ENCODE peak calls at places on chromosomes 4 and X, in six cellular contexts. One of them, this sample, is unnamed.

GRCh38 chr4:138555584-138555983 is 313.4 kb upstream of the SLC7A11 start:
- DNase-seq in AG04450: no peak
- DNase-seq in OCI-LY7: peak; percentile 11
- DNase-seq in CD8-positive, alpha-beta T cell: no peak
- DNase-seq in H7: peak; percentile 37
- DNase-seq in A549: no peak
- DNase-seq in this sample: no peak

GRCh38 chr4:152983774-152984411 is 47.8 kb downstream of the FHDC1 start:
- DNase-seq in A549: no peak
- DNase-seq in OCI-LY7: no peak
- DNase-seq in AG04450: no peak
- DNase-seq in CD8-positive, alpha-beta T cell: no peak
- DNase-seq in H7: no peak
- DNase-seq in this sample: no peak

GRCh38 chr4:17766826-17767458 is 14.5 kb downstream of the FAM184B start:
- DNase-seq in OCI-LY7: no peak
- DNase-seq in H7: no peak
- DNase-seq in A549: no peak
- DNase-seq in CD8-positive, alpha-beta T cell: no peak
- DNase-seq in AG04450: no peak
- DNase-seq in this sample: no peak

GRCh38 chrX:3384330-3384729 is 37.9 kb upstream of the MXRA5 start:
- DNase-seq in OCI-LY7: no peak
- DNase-seq in AG04450: no peak
- DNase-seq in A549: no peak
- DNase-seq in CD8-positive, alpha-beta T cell: no peak
- DNase-seq in H7: no peak
- DNase-seq in this sample: no peak

GRCh38 chrX:145751943-145752342 is 65.7 kb upstream of the SLITRK2 start:
- DNase-seq in CD8-positive, alpha-beta T cell: no peak
- DNase-seq in A549: no peak
- DNase-seq in AG04450: no peak
- DNase-seq in OCI-LY7: no peak
- DNase-seq in H7: no peak
- DNase-seq in this sample: no peak

GRCh38 chrX:154730271-154730883 is 20.5 kb downstream of the GAB3 start:
- DNase-seq in A549: no peak
- DNase-seq in CD8-positive, alpha-beta T cell: no peak
- DNase-seq in AG04450: no peak
- DNase-seq in OCI-LY7: no peak
- DNase-seq in H7: no peak
- DNase-seq in this sample: no peak

GRCh38 chr4:20248155-20248558 is 3.5 kb upstream of the SLIT2 start:
- DNase-seq in CD8-positive, alpha-beta T cell: no peak
- DNase-seq in A549: no peak
- DNase-seq in OCI-LY7: peak; percentile 40
- DNase-seq in AG04450: peak; percentile 55
- DNase-seq in H7: peak; percentile 29
- DNase-seq in this sample: no peak

GRCh38 chr4:86959588-86960500 is 25.0 kb downstream of the AFF1 start:
- DNase-seq in H7: peak; percentile 53
- DNase-seq in OCI-LY7: peak; percentile 37
- DNase-seq in CD8-positive, alpha-beta T cell: no peak
- DNase-seq in A549: no peak
- DNase-seq in AG04450: no peak
- DNase-seq in this sample: no peak

GRCh38 chrX:64204701-64205440 is 637 bp downstream of the AMER1 start:
- DNase-seq in A549: peak; percentile 42
- DNase-seq in AG04450: no peak
- DNase-seq in CD8-positive, alpha-beta T cell: no peak
- DNase-seq in OCI-LY7: peak; percentile 31
- DNase-seq in H7: peak; percentile 79
- DNase-seq in this sample: no peak

GRCh38 chr4:78477276-78477675 is 74.3 kb upstream of the ANXA3 start:
- DNase-seq in CD8-positive, alpha-beta T cell: no peak
- DNase-seq in AG04450: no peak
- DNase-seq in OCI-LY7: no peak
- DNase-seq in A549: no peak
- DNase-seq in H7: no peak
- DNase-seq in this sample: peak; percentile 7

GRCh38 chrX:111467896-111468295 is 43.5 kb upstream of the SERTM2 start:
- DNase-seq in H7: no peak
- DNase-seq in OCI-LY7: no peak
- DNase-seq in CD8-positive, alpha-beta T cell: no peak
- DNase-seq in AG04450: no peak
- DNase-seq in A549: no peak
- DNase-seq in this sample: no peak

GRCh38 chr4:156362581-156362980 is 408.9 kb upstream of the CTSO start:
- DNase-seq in AG04450: no peak
- DNase-seq in H7: no peak
- DNase-seq in A549: no peak
- DNase-seq in OCI-LY7: no peak
- DNase-seq in CD8-positive, alpha-beta T cell: no peak
- DNase-seq in this sample: no peak

GRCh38 chr4:73726000-73726399 is 14.4 kb upstream of the CXCL8 start:
- DNase-seq in A549: peak; percentile 52
- DNase-seq in OCI-LY7: no peak
- DNase-seq in CD8-positive, alpha-beta T cell: no peak
- DNase-seq in H7: no peak
- DNase-seq in AG04450: peak; percentile 70
- DNase-seq in this sample: peak; percentile 74

GRCh38 chr4:52312722-52313121 is 261.6 kb downstream of the SPATA18 start:
- DNase-seq in A549: no peak
- DNase-seq in OCI-LY7: no peak
- DNase-seq in CD8-positive, alpha-beta T cell: no peak
- DNase-seq in H7: no peak
- DNase-seq in AG04450: no peak
- DNase-seq in this sample: no peak

GRCh38 chrX:137548261-137548660 is 17.7 kb upstream of the ZIC3 start:
- DNase-seq in CD8-positive, alpha-beta T cell: no peak
- DNase-seq in H7: peak; percentile 56
- DNase-seq in OCI-LY7: no peak
- DNase-seq in A549: no peak
- DNase-seq in AG04450: no peak
- DNase-seq in this sample: no peak

GRCh38 chrX:106481341-106481740 is 130.4 kb upstream of the RADX start:
- DNase-seq in H7: peak; percentile 9
- DNase-seq in AG04450: peak; percentile 1
- DNase-seq in OCI-LY7: peak; percentile 46
- DNase-seq in A549: peak; percentile 3
- DNase-seq in CD8-positive, alpha-beta T cell: no peak
- DNase-seq in this sample: no peak

GRCh38 chrX:21802054-21802660 is 37.3 kb upstream of the MBTPS2 start:
- DNase-seq in A549: no peak
- DNase-seq in AG04450: no peak
- DNase-seq in OCI-LY7: no peak
- DNase-seq in CD8-positive, alpha-beta T cell: no peak
- DNase-seq in H7: no peak
- DNase-seq in this sample: no peak

GRCh38 chrX:7891928-7892327 is 35.3 kb downstream of the PNPLA4 start:
- DNase-seq in CD8-positive, alpha-beta T cell: no peak
- DNase-seq in OCI-LY7: no peak
- DNase-seq in AG04450: no peak
- DNase-seq in A549: no peak
- DNase-seq in H7: no peak
- DNase-seq in this sample: no peak

GRCh38 chrX:118062048-118062789 is 54.4 kb downstream of the KLHL13 start:
- DNase-seq in H7: no peak
- DNase-seq in OCI-LY7: no peak
- DNase-seq in CD8-positive, alpha-beta T cell: no peak
- DNase-seq in A549: no peak
- DNase-seq in AG04450: no peak
- DNase-seq in this sample: no peak

GRCh38 chrX:118058924-118059323 is 57.7 kb downstream of the KLHL13 start:
- DNase-seq in CD8-positive, alpha-beta T cell: no peak
- DNase-seq in A549: no peak
- DNase-seq in H7: no peak
- DNase-seq in OCI-LY7: no peak
- DNase-seq in AG04450: no peak
- DNase-seq in this sample: no peak

GRCh38 chrX:118066867-118067515 is 49.6 kb downstream of the KLHL13 start:
- DNase-seq in H7: no peak
- DNase-seq in AG04450: no peak
- DNase-seq in OCI-LY7: no peak
- DNase-seq in CD8-positive, alpha-beta T cell: no peak
- DNase-seq in A549: no peak
- DNase-seq in this sample: no peak

DNA sequence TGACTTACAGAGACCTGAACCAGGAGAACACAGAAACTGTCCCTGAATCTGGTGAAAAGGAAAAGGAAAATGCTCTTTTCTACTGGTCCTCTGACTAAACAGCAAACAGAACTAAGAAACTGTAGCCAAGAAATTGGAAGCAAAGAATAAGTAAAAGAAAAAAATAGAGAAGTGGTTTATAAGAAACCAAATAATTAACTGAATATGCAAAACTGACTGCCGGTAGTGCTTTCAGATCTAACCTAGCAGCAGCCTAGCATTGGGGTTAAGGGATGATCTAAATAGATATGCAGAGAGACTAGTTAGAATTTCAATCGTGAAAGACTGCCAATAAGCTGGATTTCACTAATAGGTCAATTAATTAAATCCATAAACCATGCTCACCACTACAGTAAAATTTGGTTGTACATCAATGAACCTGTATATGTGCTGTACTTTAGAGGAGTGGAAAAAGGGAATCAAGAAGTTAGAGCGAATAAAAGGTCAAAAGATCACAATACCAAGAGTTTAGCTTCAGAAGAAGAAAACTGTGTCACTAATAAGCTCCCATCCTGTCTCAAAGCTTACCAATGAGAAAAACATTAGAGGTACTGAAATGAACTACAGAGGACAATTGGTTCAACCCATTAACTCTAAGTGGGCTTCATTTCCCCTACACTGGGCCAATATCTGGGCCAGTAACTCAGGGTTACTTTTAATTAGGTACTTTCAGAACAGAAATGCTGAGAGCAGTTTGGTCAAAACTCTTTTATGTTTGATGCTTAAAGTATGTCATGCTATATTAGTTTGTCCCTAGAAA is 53.6 kb downstream of the KLHL13 start:
- DNase-seq in AG04450: no peak
- DNase-seq in OCI-LY7: no peak
- DNase-seq in H7: no peak
- DNase-seq in A549: no peak
- DNase-seq in CD8-positive, alpha-beta T cell: no peak
- DNase-seq in this sample: no peak
- H3K4me3 ChIP-seq in AG04450: no peak overlapping the region
- H3K4me3 ChIP-seq in OCI-LY7: no peak overlapping the region
- H3K4me3 ChIP-seq in H7: no peak overlapping the region
- H3K4me3 ChIP-seq in A549: no peak overlapping the region
- H3K4me3 ChIP-seq in CD8-positive, alpha-beta T cell: no peak overlapping the region
- H3K4me3 ChIP-seq in this sample: no peak overlapping the region

GRCh38 chrX:150473371-150473770 is 95.0 kb upstream of the MTM1 start:
- DNase-seq in AG04450: no peak
- DNase-seq in OCI-LY7: no peak
- DNase-seq in H7: no peak
- DNase-seq in CD8-positive, alpha-beta T cell: no peak
- DNase-seq in A549: no peak
- DNase-seq in this sample: no peak
- H3K4me3 ChIP-seq in AG04450: no peak overlapping the region
- H3K4me3 ChIP-seq in OCI-LY7: no peak overlapping the region
- H3K4me3 ChIP-seq in H7: no peak overlapping the region
- H3K4me3 ChIP-seq in CD8-positive, alpha-beta T cell: no peak overlapping the region
- H3K4me3 ChIP-seq in A549: no peak overlapping the region
- H3K4me3 ChIP-seq in this sample: no peak overlapping the region

GRCh38 chr4:2757426-2757825 is 1.3 kb upstream of the TNIP2 start:
- DNase-seq in AG04450: no peak
- DNase-seq in OCI-LY7: no peak
- DNase-seq in CD8-positive, alpha-beta T cell: no peak
- DNase-seq in H7: peak; percentile 44
- DNase-seq in A549: no peak
- DNase-seq in this sample: no peak

GRCh38 chr4:2754848-2755820 is 1.0 kb downstream of the TNIP2 start:
- DNase-seq in OCI-LY7: no peak
- DNase-seq in CD8-positive, alpha-beta T cell: no peak
- DNase-seq in A549: no peak
- DNase-seq in H7: peak; percentile 72
- DNase-seq in AG04450: no peak
- DNase-seq in this sample: no peak

GRCh38 chr4:2756691-2757350 is 685 bp upstream of the TNIP2 start:
- DNase-seq in AG04450: no peak
- DNase-seq in H7: no peak
- DNase-seq in A549: no peak
- DNase-seq in CD8-positive, alpha-beta T cell: no peak
- DNase-seq in OCI-LY7: no peak
- DNase-seq in this sample: no peak

GRCh38 chr4:2753444-2753843 is 2.7 kb downstream of the TNIP2 start:
- DNase-seq in A549: no peak
- DNase-seq in AG04450: no peak
- DNase-seq in H7: no peak
- DNase-seq in OCI-LY7: no peak
- DNase-seq in CD8-positive, alpha-beta T cell: no peak
- DNase-seq in this sample: no peak

GRCh38 chr4:2755821-2756690 is at the start of gene TNIP2:
- DNase-seq in A549: peak; percentile 70
- DNase-seq in OCI-LY7: peak; percentile 80
- DNase-seq in H7: peak; percentile 100
- DNase-seq in AG04450: peak; percentile 29
- DNase-seq in CD8-positive, alpha-beta T cell: peak; percentile 55
- DNase-seq in this sample: no peak
- H3K4me3 ChIP-seq in A549: peak within 1 kb of the TSS; percentile 72
- H3K4me3 ChIP-seq in OCI-LY7: peak within 1 kb of the TSS; percentile 94
- H3K4me3 ChIP-seq in H7: peak within 1 kb of the TSS; percentile 72
- H3K4me3 ChIP-seq in AG04450: peak within 1 kb of the TSS; percentile 83
- H3K4me3 ChIP-seq in CD8-positive, alpha-beta T cell: peak within 1 kb of the TSS; percentile 57
- H3K4me3 ChIP-seq in this sample: peak within 1 kb of the TSS; percentile 83

GRCh38 chr4:6269400-6269650 is 325 bp upstream of the WFS1 start:
- DNase-seq in A549: no peak
- DNase-seq in H7: no peak
- DNase-seq in OCI-LY7: no peak
- DNase-seq in AG04450: no peak
- DNase-seq in CD8-positive, alpha-beta T cell: no peak
- DNase-seq in this sample: no peak
- H3K4me3 ChIP-seq in A549: peak overlapping the region; percentile 31
- H3K4me3 ChIP-seq in H7: peak overlapping the region; percentile 19
- H3K4me3 ChIP-seq in OCI-LY7: peak overlapping the region; percentile 82
- H3K4me3 ChIP-seq in AG04450: peak overlapping the region; percentile 52
- H3K4me3 ChIP-seq in CD8-positive, alpha-beta T cell: peak overlapping the region; percentile 70
- H3K4me3 ChIP-seq in this sample: peak overlapping the region; percentile 51

GRCh38 chr4:68271851-68272756 is 26.6 kb upstream of the TMPRSS11B start:
- DNase-seq in CD8-positive, alpha-beta T cell: no peak
- DNase-seq in A549: peak; percentile 24
- DNase-seq in AG04450: peak; percentile 30
- DNase-seq in OCI-LY7: peak; percentile 42
- DNase-seq in H7: peak; percentile 32
- DNase-seq in this sample: peak; percentile 45
- H3K4me3 ChIP-seq in CD8-positive, alpha-beta T cell: no peak overlapping the region
- H3K4me3 ChIP-seq in A549: no peak overlapping the region
- H3K4me3 ChIP-seq in AG04450: peak overlapping the region; percentile 49
- H3K4me3 ChIP-seq in OCI-LY7: peak overlapping the region; percentile 18
- H3K4me3 ChIP-seq in H7: peak overlapping the region; percentile 9
- H3K4me3 ChIP-seq in this sample: peak overlapping the region; percentile 41

This sample was measured in AG04449.